ENCODE peak calls at places on chromosomes 12 and 14, in four cellular contexts. C is H1, J is HepG2, F is GM12878. G is an unnamed sample. For H3K36me3 and H3K4me1, the result is how much of the 10 kb centered on the place peaks cover.

GRCh38 chr14:68232643-68233055 is 413.1 kb downstream of the RAD51B start:
- DNase-seq in C (no peak), J (peak), F (peak), G (no peak)

GRCh38 chr12:45849289-45849688 is 119.8 kb downstream of the ARID2 start:
- DNase-seq in C (no peak), J (no peak), F (no peak), G (no peak)

GRCh38 chr12:32274665-32275064 is 124.7 kb upstream of the FGD4 start:
- DNase-seq in J (no peak), F (no peak), C (no peak), G (no peak)

GRCh38 chr12:57899010-57899662 is 42.2 kb upstream of the ATP23 start:
- DNase-seq in C (no peak), J (no peak), F (peak), G (no peak)

GRCh38 chr14:60977848-60978247 is 3.0 kb downstream of the TRMT5 start:
- DNase-seq in C (no peak), J (no peak), F (no peak), G (no peak)

GRCh38 chr12:79769189-79769859 is 78.6 kb upstream of the PAWR start:
- DNase-seq in J (no peak), F (no peak), C (no peak), G (no peak)

GRCh38 chr12:62758216-62758615 is 176.7 kb downstream of the PPM1H start:
- DNase-seq in C (no peak), F (no peak), J (no peak), G (no peak)

GRCh38 chr12:58988643-58989042 is 68.3 kb upstream of the LRIG3 start:
- DNase-seq in F (no peak), J (no peak), C (no peak), G (no peak)

GRCh38 chr12:50620050-50620974 is 115.5 kb downstream of the DIP2B start:
- DNase-seq in C (peak), J (no peak), F (no peak), G (peak)

GRCh38 chr12:64672925-64673409 is 62.7 kb downstream of the RASSF3 start:
- DNase-seq in C (no peak), F (no peak), J (peak), G (no peak)

GRCh38 chr12:116759783-116760581 is 21.9 kb downstream of the RNFT2 start:
- DNase-seq in C (no peak), J (no peak), F (no peak), G (no peak)
- TF ChIP-seq SUZ12 in C (no peak), J (no peak), F (no peak), G (no peak)

DNA sequence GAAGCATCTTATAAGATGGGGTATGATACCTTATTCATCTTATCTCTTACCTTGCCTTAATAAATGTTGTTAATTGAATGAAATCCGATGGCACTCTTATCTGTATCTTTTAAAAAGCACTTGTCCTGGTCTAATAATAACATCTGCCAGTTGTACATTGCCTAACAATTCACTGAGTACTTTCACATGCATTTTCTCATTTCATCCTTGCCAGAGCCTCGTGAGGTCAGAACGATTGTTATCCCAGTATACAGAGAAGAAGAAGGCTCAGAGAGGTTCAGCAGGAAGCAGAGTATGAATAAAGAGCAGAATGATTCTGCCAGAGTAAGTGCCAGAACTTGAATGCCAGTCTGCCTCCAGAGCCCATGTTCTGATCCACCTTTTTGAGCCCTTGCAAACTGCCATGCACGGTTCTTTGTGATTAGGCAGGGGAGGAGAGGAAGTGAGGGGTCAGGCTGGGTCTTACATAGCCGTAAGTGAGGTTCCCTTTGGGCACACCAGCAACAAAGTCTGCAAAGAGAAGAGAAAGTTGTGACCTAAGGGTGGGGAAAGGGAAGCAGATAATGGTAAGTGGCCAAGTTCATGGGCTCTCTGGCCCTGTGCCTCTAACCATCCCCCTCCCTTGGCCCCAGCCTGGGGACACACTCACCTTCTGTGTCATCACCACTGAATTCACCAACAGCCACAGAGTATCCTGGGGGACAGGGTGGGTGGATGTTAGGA is 11.7 kb downstream of the ITGA5 start:
- DNase-seq in F (no peak), C (no peak), J (no peak), G (no peak)
- H3K36me3 ChIP-seq in F (under half), C (under half), J (under half), G (half or more)

DNA sequence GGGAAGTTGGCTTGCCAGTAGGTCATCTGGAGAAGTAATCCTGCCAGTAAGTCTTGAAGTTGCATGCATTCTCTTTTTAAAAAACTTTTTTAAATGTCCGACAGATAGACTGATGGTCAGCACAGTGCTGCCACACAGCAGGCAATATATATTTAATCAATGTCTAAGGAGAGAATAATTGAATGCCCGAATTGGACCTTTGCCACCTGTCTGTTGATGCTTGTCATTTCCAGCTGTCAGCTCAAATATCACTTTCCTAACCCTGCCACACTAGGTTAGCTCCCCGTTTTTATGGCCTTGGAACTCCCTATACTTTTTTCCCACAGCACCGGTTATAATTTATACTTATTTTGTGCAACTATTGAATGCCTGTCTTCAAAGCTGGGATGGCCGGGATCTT is 2.1 kb upstream of the SLC15A4 start:
- DNase-seq in C (no peak), J (no peak), F (no peak), G (no peak)
- H3K4me1 ChIP-seq in C (under half), J (under half), F (under half), G (under half)

DNA sequence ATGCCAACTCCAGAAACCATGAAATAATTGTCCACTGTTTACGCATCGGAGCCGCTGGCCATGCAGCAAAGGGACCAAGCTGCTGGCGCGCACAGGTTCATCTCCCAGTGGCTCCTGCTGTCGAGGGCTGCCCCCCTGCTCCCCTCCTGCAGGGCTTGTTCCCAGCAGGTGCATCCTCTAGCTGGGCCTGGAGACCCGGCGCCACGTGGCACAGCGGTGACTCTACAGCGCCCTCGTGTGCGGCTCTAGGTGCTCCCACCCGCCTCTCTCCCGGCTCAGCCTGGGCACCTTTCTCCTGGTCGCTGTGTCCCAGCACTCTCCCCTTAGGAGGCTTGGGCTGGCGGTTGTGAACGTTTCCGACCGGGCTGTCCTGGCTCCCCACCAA is 37.5 kb upstream of the INF2 start:
- DNase-seq in J (no peak), F (no peak), C (no peak), G (no peak)
- TF ChIP-seq SUZ12 in J (no peak), F (no peak), C (no peak), G (no peak)

GRCh38 chr12:113316155-113316554 is 18.8 kb downstream of the SLC8B1 start:
- DNase-seq in C (no peak), J (no peak), F (no peak), G (no peak)
- H3K36me3 ChIP-seq in C (under half), J (under half), F (under half), G (half or more)

GRCh38 chr12:47087088-47087688 is 7.4 kb upstream of the AMIGO2 start:
- DNase-seq in C (no peak), F (no peak), J (no peak), G (no peak)

GRCh38 chr12:47082283-47082962 is 2.7 kb upstream of the AMIGO2 start:
- DNase-seq in F (no peak), J (no peak), C (no peak), G (no peak)

GRCh38 chr12:47082963-47083621 is 3.3 kb upstream of the AMIGO2 start:
- DNase-seq in C (no peak), F (no peak), J (no peak), G (no peak)

GRCh38 chr12:47085815-47086252 is 6.1 kb upstream of the AMIGO2 start:
- DNase-seq in F (no peak), J (peak), C (no peak), G (no peak)

GRCh38 chr12:47084172-47084571 is 4.4 kb upstream of the AMIGO2 start:
- DNase-seq in J (no peak), F (no peak), C (no peak), G (no peak)
- H3K4me1 ChIP-seq in J (under half), F (under half), C (under half), G (under half)

DNA sequence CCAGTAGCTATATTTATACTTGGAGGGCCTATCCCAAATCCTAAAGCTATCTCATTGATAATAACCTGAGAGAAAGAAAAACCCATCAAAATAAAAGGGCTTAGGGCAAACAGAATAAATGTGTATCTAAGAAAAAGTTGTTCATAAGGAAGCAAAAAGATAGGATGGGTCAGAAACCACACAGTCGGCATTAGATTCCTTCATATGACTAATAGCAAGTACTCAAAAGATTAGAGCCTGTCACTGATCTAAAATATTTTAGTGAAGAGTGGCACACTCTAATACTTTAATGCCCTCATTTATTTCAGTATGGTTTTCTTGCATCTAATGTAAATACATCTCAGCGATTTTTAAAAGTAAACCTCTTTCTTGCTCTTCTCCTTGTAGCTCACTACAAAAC is 17.1 kb upstream of the NAV3 start:
- DNase-seq in F (no peak), C (no peak), J (no peak), G (no peak)
- TF ChIP-seq SUZ12 in F (no peak), C (no peak), J (no peak), G (no peak)

G was measured in NT2/D1.